ENCODE peak calls at places on chromosomes 2 and 18, in nine cellular contexts. X is NB4, R is spleen, Y is A549, A is ovary, U is heart left ventricle, G is thyroid gland, O is GM12878, C is upper lobe of left lung. Z is an unnamed sample.

GRCh38 chr2:56448999-56449431 is 265.2 kb downstream of the CCDC85A start:
- DNase-seq in X (no peak), R (no peak), Y (peak), A (no peak), U (no peak), G (peak), O (no peak), C (peak), Z (no peak)

GRCh38 chr2:131835621-131836091 is 308.0 kb downstream of the CCDC74A start:
- DNase-seq in X (no peak), R (no peak), Y (no peak), A (no peak), U (no peak), G (no peak), O (no peak), C (no peak), Z (no peak)

GRCh38 chr18:49006641-49007136 is 55.9 kb upstream of the SMAD7 start:
- DNase-seq in X (no peak), R (peak), Y (no peak), A (no peak), U (peak), G (no peak), O (no peak), C (no peak), Z (no peak)

GRCh38 chr2:127121776-127122176 is 14.8 kb upstream of the BIN1 start:
- DNase-seq in X (no peak), R (peak), Y (no peak), A (no peak), U (peak), G (no peak), O (no peak), C (peak), Z (no peak)

GRCh38 chr2:99662761-99663341 is 173.0 kb upstream of the REV1 start:
- DNase-seq in X (no peak), R (no peak), Y (no peak), A (no peak), U (peak), G (peak), O (no peak), C (no peak), Z (no peak)

GRCh38 chr2:62152000-62152399 is 43.9 kb upstream of the B3GNT2 start:
- DNase-seq in X (no peak), R (no peak), Y (peak), A (no peak), U (no peak), G (no peak), O (no peak), C (no peak), Z (no peak)

GRCh38 chr18:3995476-3996102 is 459.5 kb downstream of the DLGAP1 start:
- DNase-seq in X (peak), R (no peak), Y (peak), A (peak), U (peak), G (peak), O (peak), C (peak), Z (peak)

GRCh38 chr2:222703866-222704265 is 32.4 kb downstream of the MOGAT1 start:
- DNase-seq in X (no peak), R (no peak), Y (no peak), A (no peak), U (no peak), G (no peak), O (no peak), C (no peak), Z (no peak)

GRCh38 chr2:29053680-29054400 is 20.5 kb downstream of the PCARE start:
- DNase-seq in X (no peak), R (no peak), Y (peak), A (no peak), U (no peak), G (no peak), O (no peak), C (no peak), Z (no peak)

GRCh38 chr2:201678442-201678841 is 20.0 kb downstream of the MPP4 start:
- DNase-seq in X (peak), R (no peak), Y (no peak), A (no peak), U (no peak), G (no peak), O (no peak), C (no peak), Z (no peak)
- TF ChIP-seq POLR2A in X (no peak), R (no peak), Y (no peak), A (no peak), U (no peak), G (no peak), O (no peak), C (no peak), Z (no peak)

DNA sequence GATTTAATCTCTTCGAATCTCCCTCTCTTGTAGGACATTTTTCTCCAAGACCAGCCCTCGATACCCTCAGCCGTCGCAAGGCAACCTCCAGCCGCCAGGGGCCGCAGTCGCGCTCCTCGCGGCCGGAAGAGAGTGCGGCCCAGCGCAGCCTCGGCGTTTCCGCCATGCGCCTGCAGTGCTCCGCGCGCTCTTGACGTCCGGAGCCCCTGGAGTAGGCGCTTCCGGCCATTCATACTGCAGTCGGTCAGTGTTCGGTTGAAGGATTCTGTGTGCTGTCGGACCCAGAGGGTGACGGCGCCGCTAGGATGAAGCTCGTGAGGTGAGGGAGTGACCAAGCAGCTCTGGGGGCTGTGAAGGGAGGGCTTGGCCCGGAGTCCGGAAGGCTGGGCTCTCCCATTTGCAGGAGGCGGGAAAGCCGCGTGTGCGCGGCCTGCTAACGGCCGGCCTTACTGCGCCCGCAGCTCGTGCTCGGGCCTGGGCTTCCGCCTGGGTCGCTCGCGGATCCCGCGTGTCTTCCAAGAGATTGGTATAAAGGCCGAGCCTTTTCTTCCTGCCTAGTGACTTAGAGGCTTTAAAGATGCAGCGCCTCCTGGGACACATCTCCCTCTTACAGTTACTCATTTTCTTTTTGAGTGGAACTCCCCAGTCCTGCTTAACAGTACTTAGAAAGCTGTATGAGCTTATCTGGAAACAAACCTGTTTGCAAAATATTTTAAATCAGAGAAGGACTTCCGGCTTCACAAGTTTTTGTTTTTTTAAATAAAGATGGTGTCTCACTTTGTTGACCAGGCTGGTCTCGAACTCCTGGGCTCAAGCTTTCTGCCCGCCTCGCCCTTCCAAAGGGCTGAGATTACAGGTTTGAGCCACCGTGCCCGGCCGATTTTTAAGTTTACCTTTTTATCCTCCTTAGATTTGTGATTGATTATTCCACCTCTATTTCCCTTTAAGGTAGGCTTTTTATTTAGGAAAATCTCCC is at the start of gene SNRPD1:
- DNase-seq in X (peak), R (peak), Y (peak), A (peak), U (peak), G (peak), O (peak), C (peak), Z (peak)
- TF ChIP-seq POLR2A in X (peak), R (peak), Y (peak), A (peak), U (peak), G (no peak), O (peak), C (peak), Z (peak)

GRCh38 chr18:58537272-58538038 is 91.4 kb downstream of the ALPK2 start:
- DNase-seq in X (no peak), R (no peak), Y (no peak), A (no peak), U (no peak), G (no peak), O (no peak), C (no peak), Z (no peak)
- TF ChIP-seq POLR2A in X (no peak), R (no peak), Y (no peak), A (no peak), U (no peak), G (no peak), O (peak), C (no peak), Z (no peak)

GRCh38 chr2:74458132-74458956 is at the start of gene WBP1:
- DNase-seq in X (peak), R (peak), Y (peak), A (peak), U (peak), G (peak), O (peak), C (peak), Z (peak)
- TF ChIP-seq POLR2A in X (no peak), R (peak), Y (peak), A (no peak), U (peak), G (no peak), O (peak), C (peak), Z (peak)

DNA sequence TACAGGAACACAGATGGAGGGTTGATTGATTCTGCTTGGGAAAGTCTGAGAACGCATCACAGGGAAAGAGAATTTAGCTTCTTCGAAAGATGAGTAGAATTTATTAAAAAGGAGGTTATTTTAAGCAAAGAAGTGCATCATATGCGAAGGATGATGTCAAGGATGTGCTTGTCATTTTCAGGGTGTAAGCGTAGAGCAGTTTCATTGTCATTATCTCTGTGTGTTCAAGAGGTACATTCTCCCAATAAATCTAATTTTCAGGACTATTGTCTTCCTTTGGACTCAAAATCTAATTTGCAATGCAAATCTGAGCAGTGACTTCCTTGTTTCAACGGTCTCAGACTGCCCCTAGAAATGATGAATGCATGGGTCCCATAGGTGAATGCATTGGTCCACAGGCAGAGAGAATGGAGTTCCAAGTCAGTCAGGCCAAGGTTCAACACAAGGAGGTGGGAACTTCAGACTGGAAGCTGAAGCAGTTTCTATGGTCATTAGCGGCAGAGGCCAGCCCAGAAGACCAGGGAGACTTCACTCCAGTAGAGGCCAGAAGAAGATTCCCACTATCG is 99.8 kb downstream of the CDC42EP3 start:
- DNase-seq in X (no peak), R (no peak), Y (no peak), A (no peak), U (no peak), G (no peak), O (no peak), C (no peak), Z (no peak)
- TF ChIP-seq POLR2A in X (no peak), R (no peak), Y (no peak), A (no peak), U (no peak), G (no peak), O (no peak), C (no peak), Z (no peak)

DNA sequence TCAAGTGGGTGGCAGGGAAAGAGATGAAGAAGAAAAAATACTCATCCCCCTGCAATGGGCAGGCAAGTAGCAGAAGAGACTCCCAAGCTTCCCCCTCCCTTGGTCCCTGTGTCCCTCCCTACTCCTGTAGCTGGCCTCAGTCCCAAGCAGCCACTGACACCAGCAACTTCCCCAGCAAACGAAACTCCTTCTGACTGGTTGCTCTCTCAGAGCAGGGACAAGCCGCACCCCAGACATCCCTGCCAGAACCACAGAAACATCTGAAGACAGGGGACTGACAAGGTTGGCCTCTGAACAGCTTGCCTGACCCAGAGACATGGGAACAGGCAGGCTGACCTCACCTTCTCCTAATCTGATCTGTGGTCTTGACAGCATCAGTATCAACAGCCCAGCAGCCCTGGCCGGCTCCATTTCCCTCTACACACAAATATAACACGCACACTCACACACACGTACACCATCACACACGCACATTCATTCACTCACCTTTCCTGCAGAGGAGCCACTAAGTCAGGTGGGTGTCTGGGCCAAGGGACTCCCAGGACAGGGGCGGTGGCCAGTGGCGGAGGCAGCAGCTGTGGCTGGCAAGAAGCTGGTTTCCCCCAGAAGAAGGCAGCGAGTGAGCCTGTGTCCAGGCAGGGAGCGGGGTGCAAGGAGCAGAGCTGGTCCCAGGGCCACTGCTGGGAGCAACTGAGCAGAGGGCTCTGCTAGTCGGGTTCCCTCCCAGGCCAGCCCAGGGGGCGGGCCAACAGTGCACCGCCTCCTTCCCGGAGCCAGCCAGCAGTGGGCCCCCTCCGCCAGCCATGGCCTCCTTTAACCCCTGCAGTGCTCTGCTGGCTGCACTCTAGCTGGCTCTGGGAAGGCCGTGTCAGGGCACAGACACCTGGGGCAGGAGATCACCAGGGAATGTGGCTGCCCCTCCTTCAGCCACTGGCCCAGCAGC is 59.1 kb downstream of the TNS1 start:
- DNase-seq in X (peak), R (peak), Y (peak), A (peak), U (peak), G (peak), O (no peak), C (peak), Z (peak)
- TF ChIP-seq POLR2A in X (no peak), R (peak), Y (peak), A (peak), U (peak), G (peak), O (no peak), C (peak), Z (no peak)

GRCh38 chr2:10036095-10036879 is 7.1 kb upstream of the KLF11 start:
- DNase-seq in X (peak), R (no peak), Y (peak), A (peak), U (peak), G (peak), O (no peak), C (peak), Z (no peak)
- TF ChIP-seq POLR2A in X (no peak), R (no peak), Y (no peak), A (no peak), U (no peak), G (no peak), O (no peak), C (no peak), Z (peak)

DNA sequence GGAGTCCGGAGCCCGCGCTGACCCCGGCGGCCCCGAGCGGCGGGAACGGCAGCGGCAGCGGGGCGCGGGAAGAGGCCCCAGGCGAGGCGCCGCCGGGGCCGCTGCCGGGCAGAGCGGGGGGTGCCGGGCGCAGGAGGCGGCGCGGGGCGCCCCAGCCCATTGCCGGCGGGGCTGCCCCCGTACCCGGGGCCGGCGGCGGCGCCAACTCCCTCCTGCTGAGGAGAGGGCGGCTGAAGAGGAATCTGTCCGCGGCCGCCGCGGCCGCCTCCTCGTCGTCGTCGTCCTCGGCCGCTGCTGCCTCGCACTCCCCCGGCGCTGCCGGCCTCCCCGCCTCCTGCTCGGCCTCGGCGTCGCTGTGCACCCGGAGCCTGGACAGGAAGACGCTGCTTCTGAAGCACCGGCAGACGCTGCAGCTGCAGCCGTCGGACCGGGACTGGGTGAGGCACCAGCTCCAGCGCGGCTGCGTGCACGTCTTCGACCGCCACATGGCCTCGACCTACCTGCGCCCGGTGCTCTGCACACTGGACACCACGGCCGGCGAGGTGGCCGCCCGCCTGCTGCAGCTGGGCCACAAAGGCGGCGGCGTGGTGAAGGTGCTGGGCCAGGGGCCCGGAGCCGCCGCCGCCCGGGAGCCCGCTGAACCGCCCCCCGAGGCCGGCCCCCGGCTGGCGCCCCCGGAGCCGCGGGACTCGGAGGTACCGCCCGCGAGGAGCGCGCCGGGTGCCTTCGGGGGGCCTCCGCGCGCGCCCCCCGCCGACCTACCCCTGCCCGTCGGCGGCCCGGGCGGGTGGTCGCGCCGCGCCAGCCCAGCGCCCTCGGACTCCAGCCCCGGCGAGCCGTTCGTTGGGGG is 713 bp downstream of the PHLPP1 start:
- DNase-seq in X (peak), R (peak), Y (peak), A (peak), U (peak), G (peak), O (no peak), C (peak), Z (peak)
- TF ChIP-seq POLR2A in X (no peak), R (no peak), Y (no peak), A (no peak), U (no peak), G (no peak), O (peak), C (peak), Z (no peak)

GRCh38 chr2:241015439-241015838 is 17.0 kb downstream of the SNED1 start:
- DNase-seq in X (no peak), R (no peak), Y (no peak), A (no peak), U (no peak), G (no peak), O (no peak), C (peak), Z (no peak)
- TF ChIP-seq POLR2A in X (no peak), R (no peak), Y (no peak), A (no peak), U (no peak), G (no peak), O (no peak), C (no peak), Z (no peak)